ENCODE peak calls at places on chromosomes 5 and 9, in five cellular contexts. Q is EH; H is smooth muscle cell of the brain vasculature; J is stimulated activated CD4-positive, alpha-beta T cell treated with anti-CD3 and anti-CD28 coated beads, Interleukin-2, amount 100 ng/mL, for 48 hours; Z is uterus. L is an unnamed sample.
A peak's percentile ranks its signal among the peaks of the same experiment; 100 is the strongest.

GRCh38 chr9:110604101-110604710 is 24.7 kb upstream of the SVEP1 start:
- DNase-seq in Q (no peak), H (no peak), J (no peak), Z (no peak), L (no peak)

GRCh38 chr9:126697350-126697749 is 83.6 kb downstream of the LMX1B start:
- DNase-seq in Q (no peak), H (no peak), J (no peak), Z (no peak), L (no peak)

GRCh38 chr5:150616024-150616470 is 24.4 kb upstream of the SYNPO start:
- DNase-seq in Q (no peak), H (no peak), J (no peak), Z (peak; percentile 59), L (peak; percentile 81)

GRCh38 chr5:128682669-128683068 is 144.6 kb upstream of the FBN2 start:
- DNase-seq in Q (no peak), H (no peak), J (no peak), Z (no peak), L (no peak)

GRCh38 chr5:132850066-132850465 is 16.2 kb downstream of the GDF9 start:
- DNase-seq in Q (peak; percentile 56), H (no peak), J (no peak), Z (no peak), L (no peak)

GRCh38 chr5:52798952-52799351 is 11.2 kb downstream of the ITGA1 start:
- DNase-seq in Q (no peak), H (no peak), J (no peak), Z (no peak), L (no peak)

GRCh38 chr9:135201711-135202110 is 114.2 kb downstream of the OLFM1 start:
- DNase-seq in Q (no peak), H (no peak), J (no peak), Z (no peak), L (no peak)

GRCh38 chr5:58452566-58453258 is 7.2 kb downstream of the PLK2 start:
- DNase-seq in Q (no peak), H (no peak), J (no peak), Z (no peak), L (no peak)

GRCh38 chr9:15349892-15350761 is 43.1 kb upstream of the TTC39B start:
- DNase-seq in Q (peak; percentile 55), H (no peak), J (peak; percentile 7), Z (no peak), L (no peak)

GRCh38 chr9:116639251-116639741 is 47.8 kb upstream of the TRIM32 start:
- DNase-seq in Q (peak; percentile 87), H (no peak), J (no peak), Z (no peak), L (no peak)

GRCh38 chr9:81844131-81844567 is 84.1 kb upstream of the SPATA31D4 start:
- DNase-seq in Q (no peak), H (no peak), J (no peak), Z (no peak), L (no peak)

GRCh38 chr5:135204151-135204600 is 170.1 kb upstream of the PITX1 start:
- DNase-seq in Q (peak; percentile 21), H (no peak), J (no peak), Z (no peak), L (no peak)

GRCh38 chr9:99690573-99690972 is 131.1 kb upstream of the NR4A3 start:
- DNase-seq in Q (no peak), H (no peak), J (no peak), Z (no peak), L (no peak)

GRCh38 chr9:132901859-132902831 is 23.4 kb downstream of the SPACA9 start:
- DNase-seq in Q (peak; percentile 84), H (peak; percentile 58), J (peak; percentile 75), Z (peak; percentile 74), L (no peak)

GRCh38 chr9:35858428-35858827 is 11.8 kb downstream of the OR13J1 start:
- DNase-seq in Q (no peak), H (no peak), J (no peak), Z (no peak), L (no peak)

GRCh38 chr9:114694146-114694545 is 12.2 kb upstream of the TEX48 start:
- DNase-seq in Q (peak; percentile 70), H (no peak), J (no peak), Z (no peak), L (no peak)

GRCh38 chr5:172798422-172799215 is 27.6 kb upstream of the DUSP1 start:
- DNase-seq in Q (peak; percentile 97), H (no peak), J (no peak), Z (peak; percentile 72), L (no peak)

GRCh38 chr9:79477955-79478751 is 93.6 kb upstream of the TLE4 start:
- DNase-seq in Q (peak; percentile 24), H (no peak), J (no peak), Z (no peak), L (no peak)

GRCh38 chr9:7006417-7006816 is 248.6 kb downstream of the KDM4C start:
- DNase-seq in Q (no peak), H (no peak), J (no peak), Z (no peak), L (no peak)

GRCh38 chr5:162768962-162769464 is 668.4 kb upstream of the CCNG1 start:
- DNase-seq in Q (no peak), H (no peak), J (no peak), Z (no peak), L (no peak)

L was measured in pancreas.